ENCODE peak calls at places on chromosomes 6 and 20, in five cellular contexts. One of them, this sample, is unnamed.

GRCh38 chr6:155381856-155382690 is 67.8 kb upstream of the TFB1M start:
- DNase-seq in HepG2: no peak
- DNase-seq in A549: no peak
- DNase-seq in endothelial cell of umbilical vein: no peak
- DNase-seq in K562: no peak
- DNase-seq in this sample: no peak

GRCh38 chr20:1827974-1828785 is 67.0 kb upstream of the SIRPA start:
- DNase-seq in HepG2: peak; percentile 99
- DNase-seq in A549: peak; percentile 47
- DNase-seq in endothelial cell of umbilical vein: no peak
- DNase-seq in K562: no peak
- DNase-seq in this sample: no peak

GRCh38 chr6:150800596-150801310 is 64.7 kb upstream of the MTHFD1L start:
- DNase-seq in HepG2: no peak
- DNase-seq in A549: no peak
- DNase-seq in endothelial cell of umbilical vein: no peak
- DNase-seq in K562: no peak
- DNase-seq in this sample: no peak

GRCh38 chr20:14600527-14600926 is 263.1 kb upstream of the FLRT3 start:
- DNase-seq in HepG2: no peak
- DNase-seq in A549: no peak
- DNase-seq in endothelial cell of umbilical vein: no peak
- DNase-seq in K562: no peak
- DNase-seq in this sample: no peak

GRCh38 chr6:128659878-128660622 is 139.7 kb upstream of the PTPRK start:
- DNase-seq in HepG2: no peak
- DNase-seq in A549: no peak
- DNase-seq in endothelial cell of umbilical vein: no peak
- DNase-seq in K562: no peak
- DNase-seq in this sample: no peak

GRCh38 chr20:62489186-62489939 is 13.6 kb upstream of the GATA5 start:
- DNase-seq in HepG2: no peak
- DNase-seq in A549: peak; percentile 71
- DNase-seq in endothelial cell of umbilical vein: no peak
- DNase-seq in K562: peak; percentile 65
- DNase-seq in this sample: no peak

GRCh38 chr20:43558412-43559146 is at the start of gene SGK2:
- DNase-seq in HepG2: peak; percentile 96
- DNase-seq in A549: peak; percentile 90
- DNase-seq in endothelial cell of umbilical vein: no peak
- DNase-seq in K562: peak; percentile 49
- DNase-seq in this sample: peak; percentile 31

GRCh38 chr20:44943828-44944227 is 16.4 kb downstream of the TOMM34 start:
- DNase-seq in HepG2: no peak
- DNase-seq in A549: no peak
- DNase-seq in endothelial cell of umbilical vein: no peak
- DNase-seq in K562: no peak
- DNase-seq in this sample: no peak

GRCh38 chr6:37005061-37005810 is at the start of gene FGD2:
- DNase-seq in HepG2: no peak
- DNase-seq in A549: no peak
- DNase-seq in endothelial cell of umbilical vein: no peak
- DNase-seq in K562: peak; percentile 54
- DNase-seq in this sample: peak; percentile 85

GRCh38 chr6:65979120-65979519 is 272.1 kb upstream of the EYS start:
- DNase-seq in HepG2: no peak
- DNase-seq in A549: no peak
- DNase-seq in endothelial cell of umbilical vein: no peak
- DNase-seq in K562: no peak
- DNase-seq in this sample: no peak

GRCh38 chr20:23362392-23363256 is 642 bp downstream of the GZF1 start:
- DNase-seq in HepG2: peak; percentile 46
- DNase-seq in A549: no peak
- DNase-seq in endothelial cell of umbilical vein: no peak
- DNase-seq in K562: no peak
- DNase-seq in this sample: peak; percentile 86

GRCh38 chr6:15244605-15245360 is 1.1 kb upstream of the JARID2 start:
- DNase-seq in HepG2: peak; percentile 55
- DNase-seq in A549: peak; percentile 27
- DNase-seq in endothelial cell of umbilical vein: peak; percentile 60
- DNase-seq in K562: peak; percentile 95
- DNase-seq in this sample: peak; percentile 84

GRCh38 chr6:28568515-28569108 is 42.9 kb downstream of the GPX5 start:
- DNase-seq in HepG2: no peak
- DNase-seq in A549: no peak
- DNase-seq in endothelial cell of umbilical vein: no peak
- DNase-seq in K562: no peak
- DNase-seq in this sample: no peak

DNA sequence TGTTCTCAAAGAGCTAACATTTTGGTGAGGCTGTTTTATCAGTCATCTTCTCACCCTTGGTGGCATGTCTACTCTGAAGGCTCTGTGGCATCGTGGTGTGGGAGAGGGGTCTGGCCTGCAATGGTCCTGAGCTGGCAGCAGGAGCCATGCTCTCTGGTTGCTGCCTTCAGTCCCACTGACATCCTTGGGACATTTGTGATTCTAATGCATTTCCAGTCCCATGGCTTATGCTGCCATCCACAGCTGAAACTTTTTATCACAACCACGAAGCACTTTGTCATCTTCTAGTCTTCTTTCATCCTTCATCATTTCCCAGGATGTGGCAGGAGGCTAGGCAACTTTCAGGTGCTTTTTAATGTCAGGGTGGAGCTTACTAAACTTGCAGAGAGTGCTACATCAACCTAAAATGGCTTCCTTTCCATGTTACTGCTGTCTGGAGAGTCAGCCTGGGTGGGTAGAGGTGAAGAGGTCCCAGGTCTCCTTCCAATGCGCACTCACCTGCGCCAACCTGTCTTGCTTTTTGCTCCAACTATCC is 77.1 kb downstream of the GPR63 start:
- DNase-seq in HepG2: no peak
- DNase-seq in A549: no peak
- DNase-seq in endothelial cell of umbilical vein: no peak
- DNase-seq in K562: no peak
- DNase-seq in this sample: no peak
- TF ChIP-seq CTCF in HepG2: no peak
- TF ChIP-seq CTCF in A549: no peak
- TF ChIP-seq CTCF in endothelial cell of umbilical vein: no peak
- TF ChIP-seq CTCF in K562: peak; percentile 18
- TF ChIP-seq CTCF in this sample: no peak

GRCh38 chr6:158787395-158787794 is 31.8 kb downstream of the EZR start:
- DNase-seq in HepG2: no peak
- DNase-seq in A549: no peak
- DNase-seq in endothelial cell of umbilical vein: no peak
- DNase-seq in K562: no peak
- DNase-seq in this sample: no peak

GRCh38 chr6:158785036-158785435 is 34.1 kb downstream of the EZR start:
- DNase-seq in HepG2: no peak
- DNase-seq in A549: no peak
- DNase-seq in endothelial cell of umbilical vein: no peak
- DNase-seq in K562: no peak
- DNase-seq in this sample: no peak

GRCh38 chr6:158793432-158793831 is 25.7 kb downstream of the EZR start:
- DNase-seq in HepG2: peak; percentile 66
- DNase-seq in A549: peak; percentile 47
- DNase-seq in endothelial cell of umbilical vein: peak; percentile 37
- DNase-seq in K562: peak; percentile 55
- DNase-seq in this sample: peak; percentile 67

GRCh38 chr6:158786645-158787304 is 32.4 kb downstream of the EZR start:
- DNase-seq in HepG2: no peak
- DNase-seq in A549: no peak
- DNase-seq in endothelial cell of umbilical vein: no peak
- DNase-seq in K562: no peak
- DNase-seq in this sample: no peak

DNA sequence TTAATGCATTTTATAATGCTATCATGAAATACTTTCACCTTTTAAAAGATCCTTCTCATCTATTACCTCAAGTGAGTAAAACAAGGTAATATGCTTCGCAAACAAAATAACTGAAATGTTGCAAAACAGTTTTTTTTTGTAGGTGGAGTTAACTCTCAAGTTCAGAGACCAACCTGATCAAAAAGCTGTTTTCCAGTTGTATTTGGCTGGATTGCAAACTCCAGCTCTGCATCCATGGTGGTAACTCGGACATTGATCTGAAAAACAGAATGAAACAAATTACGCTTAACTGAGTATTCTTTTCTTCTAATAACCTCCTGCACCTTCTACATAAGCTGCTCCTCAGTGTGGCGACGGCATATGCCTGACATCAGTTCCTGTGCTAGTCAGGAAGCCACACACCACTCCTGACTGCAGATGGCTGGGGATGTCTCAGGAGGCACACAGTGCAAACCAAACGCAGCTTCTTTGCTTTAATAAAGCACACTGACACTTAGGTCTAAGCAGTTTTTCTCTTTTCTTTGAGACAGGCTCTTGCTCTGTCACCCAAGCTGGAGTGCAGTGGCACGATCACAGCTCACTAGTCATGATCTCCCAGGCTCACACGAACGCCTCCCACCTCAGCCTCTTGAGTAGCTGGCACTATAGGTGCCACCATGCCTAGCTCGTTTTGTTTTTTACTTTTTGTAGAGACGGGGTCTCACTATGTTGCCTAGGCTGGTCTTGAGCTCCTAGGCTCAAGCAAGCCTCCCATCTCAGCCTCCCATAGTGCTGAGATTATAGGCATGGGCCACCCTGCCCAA is 29.9 kb downstream of the EZR start:
- DNase-seq in HepG2: no peak
- DNase-seq in A549: no peak
- DNase-seq in endothelial cell of umbilical vein: no peak
- DNase-seq in K562: no peak
- DNase-seq in this sample: no peak
- TF ChIP-seq MYC in HepG2: no peak
- TF ChIP-seq MYC in A549: no peak
- TF ChIP-seq MYC in endothelial cell of umbilical vein: no peak
- TF ChIP-seq MYC in K562: no peak
- TF ChIP-seq MYC in this sample: no peak

GRCh38 chr20:37276494-37277252 is 12.8 kb upstream of the MANBAL start:
- DNase-seq in HepG2: peak; percentile 49
- DNase-seq in A549: no peak
- DNase-seq in endothelial cell of umbilical vein: peak; percentile 75
- DNase-seq in K562: no peak
- DNase-seq in this sample: peak; percentile 27
- TF ChIP-seq CTCF in HepG2: peak; percentile 77
- TF ChIP-seq CTCF in A549: peak; percentile 42
- TF ChIP-seq CTCF in endothelial cell of umbilical vein: peak; percentile 22
- TF ChIP-seq CTCF in K562: peak; percentile 39
- TF ChIP-seq CTCF in this sample: no peak

DNA sequence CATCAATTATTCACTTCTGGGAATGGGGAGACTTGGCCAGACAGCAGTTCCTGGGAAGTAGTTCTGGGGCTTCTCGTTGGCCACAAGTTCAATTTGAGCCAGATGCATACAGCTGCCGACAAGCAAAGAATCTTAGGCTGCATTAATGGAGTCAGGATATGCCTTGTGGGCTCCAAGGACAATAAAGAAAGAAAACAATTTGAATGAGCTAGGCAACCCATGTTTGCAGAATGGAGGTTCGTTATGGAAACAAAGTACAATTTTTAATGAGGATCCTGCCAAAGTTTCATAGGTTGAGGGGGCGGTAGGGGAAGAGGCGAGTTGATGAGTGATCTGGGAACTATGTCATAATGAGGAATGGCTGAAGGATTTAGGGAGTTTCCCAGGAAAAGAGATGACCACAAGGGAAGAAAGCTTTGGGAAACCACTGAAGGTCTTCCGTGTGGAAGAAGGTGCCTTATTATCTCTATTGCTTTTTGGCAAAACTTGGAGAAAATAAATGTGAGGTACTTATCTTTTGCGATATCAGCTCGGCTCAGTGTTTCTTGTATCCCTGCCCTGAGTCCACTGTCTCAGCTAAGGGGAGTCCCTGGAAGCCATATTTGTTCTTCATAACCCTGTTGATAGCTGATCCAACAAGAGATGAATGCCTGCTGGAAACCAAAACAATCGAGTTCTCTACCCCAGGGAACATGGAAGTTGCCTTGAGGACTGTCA is 181.0 kb upstream of the ZNF217 start:
- DNase-seq in HepG2: no peak
- DNase-seq in A549: peak; percentile 87
- DNase-seq in endothelial cell of umbilical vein: peak; percentile 44
- DNase-seq in K562: no peak
- DNase-seq in this sample: no peak
- TF ChIP-seq MYC in HepG2: no peak
- TF ChIP-seq MYC in A549: no peak
- TF ChIP-seq MYC in endothelial cell of umbilical vein: no peak
- TF ChIP-seq MYC in K562: no peak
- TF ChIP-seq MYC in this sample: no peak